ENCODE peak calls at places on chromosomes 4 and X, in six cellular contexts. One of them, this sample, is unnamed.

GRCh38 chr4:10554694-10555093 is 97.5 kb upstream of the ZNF518B start:
- DNase-seq in EL: peak
- DNase-seq in smooth muscle cell of the brain vasculature: no peak
- DNase-seq in fibroblast of the conjunctiva: peak
- DNase-seq in fibroblast of pulmonary artery: peak
- DNase-seq in ELR: peak
- DNase-seq in this sample: peak

GRCh38 chr4:117514779-117515178 is 429.4 kb upstream of the TRAM1L1 start:
- DNase-seq in EL: no peak
- DNase-seq in smooth muscle cell of the brain vasculature: no peak
- DNase-seq in fibroblast of the conjunctiva: no peak
- DNase-seq in fibroblast of pulmonary artery: no peak
- DNase-seq in ELR: no peak
- DNase-seq in this sample: no peak

GRCh38 chr4:2083826-2084160 is 24.7 kb downstream of the NAT8L start:
- DNase-seq in EL: no peak
- DNase-seq in smooth muscle cell of the brain vasculature: no peak
- DNase-seq in fibroblast of the conjunctiva: no peak
- DNase-seq in fibroblast of pulmonary artery: no peak
- DNase-seq in ELR: no peak
- DNase-seq in this sample: no peak

GRCh38 chrX:96984538-96984937 is 100.8 kb downstream of the RPA4 start:
- DNase-seq in EL: no peak
- DNase-seq in smooth muscle cell of the brain vasculature: no peak
- DNase-seq in fibroblast of the conjunctiva: no peak
- DNase-seq in fibroblast of pulmonary artery: no peak
- DNase-seq in ELR: no peak
- DNase-seq in this sample: no peak

GRCh38 chr4:83074086-83074704 is 39.2 kb downstream of the COPS4 start:
- DNase-seq in EL: peak
- DNase-seq in smooth muscle cell of the brain vasculature: peak
- DNase-seq in fibroblast of the conjunctiva: peak
- DNase-seq in fibroblast of pulmonary artery: peak
- DNase-seq in ELR: peak
- DNase-seq in this sample: peak

GRCh38 chrX:154546354-154547244 is at the start of gene G6PD:
- DNase-seq in EL: peak
- DNase-seq in smooth muscle cell of the brain vasculature: no peak
- DNase-seq in fibroblast of the conjunctiva: no peak
- DNase-seq in fibroblast of pulmonary artery: peak
- DNase-seq in ELR: peak
- DNase-seq in this sample: no peak

GRCh38 chrX:49291615-49292337 is 11.7 kb upstream of the GAGE10 start:
- DNase-seq in EL: peak
- DNase-seq in smooth muscle cell of the brain vasculature: no peak
- DNase-seq in fibroblast of the conjunctiva: peak
- DNase-seq in fibroblast of pulmonary artery: peak
- DNase-seq in ELR: peak
- DNase-seq in this sample: peak

GRCh38 chrX:15579778-15580747 is 20.7 kb downstream of the ACE2 start:
- DNase-seq in EL: no peak
- DNase-seq in smooth muscle cell of the brain vasculature: no peak
- DNase-seq in fibroblast of the conjunctiva: no peak
- DNase-seq in fibroblast of pulmonary artery: peak
- DNase-seq in ELR: no peak
- DNase-seq in this sample: no peak

GRCh38 chr4:11214281-11214680 is 214.4 kb downstream of the HS3ST1 start:
- DNase-seq in EL: no peak
- DNase-seq in smooth muscle cell of the brain vasculature: no peak
- DNase-seq in fibroblast of the conjunctiva: no peak
- DNase-seq in fibroblast of pulmonary artery: no peak
- DNase-seq in ELR: no peak
- DNase-seq in this sample: no peak

GRCh38 chr4:87356832-87357526 is 34.0 kb downstream of the HSD17B11 start:
- DNase-seq in EL: no peak
- DNase-seq in smooth muscle cell of the brain vasculature: no peak
- DNase-seq in fibroblast of the conjunctiva: no peak
- DNase-seq in fibroblast of pulmonary artery: no peak
- DNase-seq in ELR: no peak
- DNase-seq in this sample: no peak

This sample was measured in HT1080.